ENCODE peak calls at places on chromosome 6, in eight cellular contexts. S is cardiac muscle cell; Z is BJ; B is effector memory CD4-positive, alpha-beta T cell; U is RWPE2; L is fibroblast of pulmonary artery; P is pancreas; N is endodermal cell. D is an unnamed sample.

GRCh38 chr6:26270903-26271639 is 93.9 kb upstream of the BTN3A2 start:
- DNase-seq in S (peak; percentile 90), Z (peak; percentile 61), B (peak; percentile 62), U (peak; percentile 78), L (peak; percentile 91), P (no peak), N (peak; percentile 93), D (no peak)

GRCh38 chr6:110020888-110021287 is 42.8 kb downstream of the GPR6 start:
- DNase-seq in S (no peak), Z (no peak), B (no peak), U (no peak), L (no peak), P (no peak), N (no peak), D (no peak)

GRCh38 chr6:134589512-134589911 is 271.6 kb upstream of the SGK1 start:
- DNase-seq in S (peak; percentile 97), Z (peak; percentile 99), B (no peak), U (peak; percentile 91), L (peak; percentile 99), P (no peak), N (peak; percentile 67), D (no peak)

GRCh38 chr6:99512033-99512432 is 3.2 kb downstream of the USP45 start:
- DNase-seq in S (no peak), Z (no peak), B (no peak), U (no peak), L (peak; percentile 29), P (no peak), N (no peak), D (no peak)

GRCh38 chr6:47521966-47522365 is 44.4 kb downstream of the CD2AP start:
- DNase-seq in S (no peak), Z (no peak), B (no peak), U (no peak), L (no peak), P (no peak), N (no peak), D (no peak)

GRCh38 chr6:136964368-136964767 is 42.3 kb downstream of the SLC35D3 start:
- DNase-seq in S (no peak), Z (no peak), B (no peak), U (no peak), L (no peak), P (no peak), N (no peak), D (no peak)

GRCh38 chr6:131122007-131122406 is 13.3 kb upstream of the AKAP7 start:
- DNase-seq in S (no peak), Z (no peak), B (no peak), U (no peak), L (no peak), P (no peak), N (no peak), D (no peak)

GRCh38 chr6:10368841-10369240 is 46.0 kb downstream of the TFAP2A start:
- DNase-seq in S (no peak), Z (no peak), B (no peak), U (no peak), L (no peak), P (no peak), N (peak; percentile 20), D (no peak)

GRCh38 chr6:72040106-72040505 is 153.8 kb downstream of the RIMS1 start:
- DNase-seq in S (no peak), Z (no peak), B (no peak), U (no peak), L (no peak), P (no peak), N (no peak), D (no peak)

GRCh38 chr6:43838276-43839036 is 68.4 kb downstream of the VEGFA start:
- DNase-seq in S (peak; percentile 87), Z (peak; percentile 26), B (no peak), U (no peak), L (peak; percentile 76), P (peak; percentile 68), N (peak; percentile 83), D (no peak)

GRCh38 chr6:81777586-81778268 is 25.2 kb upstream of the TENT5A start:
- DNase-seq in S (no peak), Z (no peak), B (no peak), U (no peak), L (no peak), P (no peak), N (no peak), D (no peak)

GRCh38 chr6:72911463-72912153 is 289.7 kb downstream of the KCNQ5 start:
- DNase-seq in S (peak; percentile 80), Z (no peak), B (no peak), U (no peak), L (peak; percentile 72), P (no peak), N (no peak), D (no peak)

GRCh38 chr6:26484161-26484560 is 15.9 kb upstream of the BTN1A1 start:
- DNase-seq in S (no peak), Z (no peak), B (no peak), U (no peak), L (no peak), P (no peak), N (no peak), D (no peak)

GRCh38 chr6:137811121-137811911 is 55.7 kb upstream of the TNFAIP3 start:
- DNase-seq in S (peak; percentile 84), Z (peak; percentile 54), B (peak; percentile 74), U (peak; percentile 93), L (peak; percentile 94), P (no peak), N (no peak), D (no peak)

GRCh38 chr6:116371384-116372209 is 850 bp downstream of the DSE start:
- DNase-seq in S (peak; percentile 92), Z (peak; percentile 65), B (peak; percentile 9), U (peak; percentile 93), L (peak; percentile 88), P (peak; percentile 73), N (peak; percentile 92), D (peak; percentile 65)

GRCh38 chr6:402901-403658 is 11.5 kb downstream of the IRF4 start:
- DNase-seq in S (no peak), Z (no peak), B (no peak), U (no peak), L (no peak), P (no peak), N (no peak), D (no peak)

GRCh38 chr6:43840490-43841218 is 70.6 kb downstream of the VEGFA start:
- DNase-seq in S (peak; percentile 16), Z (peak; percentile 36), B (no peak), U (no peak), L (peak; percentile 32), P (no peak), N (no peak), D (no peak)

GRCh38 chr6:34317882-34318491 is 69.2 kb upstream of the SMIM29 start:
- DNase-seq in S (peak; percentile 70), Z (no peak), B (no peak), U (no peak), L (peak; percentile 51), P (no peak), N (no peak), D (no peak)

GRCh38 chr6:34317172-34317477 is 68.3 kb upstream of the SMIM29 start:
- DNase-seq in S (no peak), Z (no peak), B (no peak), U (no peak), L (no peak), P (no peak), N (no peak), D (no peak)

GRCh38 chr6:34315256-34315655 is 66.5 kb upstream of the SMIM29 start:
- DNase-seq in S (no peak), Z (no peak), B (no peak), U (no peak), L (no peak), P (no peak), N (no peak), D (no peak)

GRCh38 chr6:34315780-34316179 is 67.0 kb upstream of the SMIM29 start:
- DNase-seq in S (no peak), Z (no peak), B (no peak), U (no peak), L (no peak), P (no peak), N (no peak), D (no peak)

GRCh38 chr6:34316442-34317171 is 67.8 kb upstream of the SMIM29 start:
- DNase-seq in S (no peak), Z (no peak), B (no peak), U (no peak), L (no peak), P (no peak), N (no peak), D (no peak)
- H3K4me3 ChIP-seq in S (no peak overlapping the region), Z (no peak overlapping the region), B (no peak overlapping the region), U (no peak overlapping the region), L (no peak overlapping the region), P (no peak overlapping the region), N (no peak overlapping the region), D (no peak overlapping the region)

DNA sequence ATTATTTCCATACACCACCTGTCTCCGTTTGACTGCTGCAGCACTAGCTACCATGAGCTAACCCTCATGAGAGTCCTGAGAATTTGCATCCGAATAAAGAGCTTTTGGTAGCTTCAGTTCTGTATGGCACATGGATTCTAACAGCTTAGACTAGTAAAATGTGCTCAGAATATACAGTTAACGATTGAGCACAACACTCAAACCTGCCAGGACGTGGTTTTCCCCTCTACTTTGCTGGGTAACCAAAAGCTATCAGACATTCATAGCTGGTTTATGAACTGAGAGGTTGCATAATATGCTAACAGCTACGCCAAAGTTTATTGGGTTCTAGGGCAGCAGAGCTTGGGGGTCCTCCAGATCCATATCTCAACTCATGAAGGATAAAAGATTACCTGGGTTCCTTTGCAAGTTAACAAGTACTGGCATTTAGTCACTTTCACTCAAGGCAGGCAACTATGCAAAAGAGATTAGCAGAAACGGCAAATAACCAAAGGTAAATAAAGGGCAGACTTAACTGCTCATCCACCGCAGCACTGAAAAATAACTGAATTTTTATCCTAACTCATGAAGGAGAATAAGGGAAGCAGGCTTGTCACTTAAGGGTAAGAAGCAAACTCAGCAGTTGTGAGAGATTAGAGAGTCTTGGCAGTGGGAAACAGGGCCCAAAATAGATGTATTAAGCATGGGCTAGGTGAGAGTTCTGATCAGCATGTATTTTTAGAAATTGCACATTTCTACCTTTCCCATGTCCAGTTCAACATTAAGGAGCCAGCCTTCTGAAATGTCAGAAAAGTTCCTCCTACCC is 29.4 kb downstream of the NUDT3 start:
- DNase-seq in S (no peak), Z (no peak), B (no peak), U (no peak), L (no peak), P (no peak), N (no peak), D (no peak)
- H3K4me3 ChIP-seq in S (no peak overlapping the region), Z (no peak overlapping the region), B (no peak overlapping the region), U (no peak overlapping the region), L (no peak overlapping the region), P (no peak overlapping the region), N (no peak overlapping the region), D (no peak overlapping the region)

DNA sequence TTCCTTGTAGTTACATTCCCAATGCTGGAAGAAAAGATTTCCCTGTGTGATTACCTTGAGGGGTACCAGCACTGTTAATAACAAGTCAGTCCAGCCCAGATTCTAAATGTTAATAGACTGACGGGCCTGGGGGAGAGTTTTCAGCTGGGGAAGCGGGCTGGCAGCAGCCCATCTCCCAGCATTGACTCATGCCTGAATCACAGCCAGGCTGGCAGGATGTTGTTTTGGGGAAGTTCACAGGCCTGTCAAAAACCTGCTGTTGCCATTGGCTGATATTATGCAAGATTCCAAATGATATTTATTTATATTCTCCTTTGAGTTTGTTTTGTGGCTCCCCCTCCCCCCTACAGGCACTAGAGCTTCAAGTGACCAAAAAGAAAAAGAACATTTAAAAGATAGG is 213.9 kb upstream of the CNR1 start:
- DNase-seq in S (peak; percentile 75), Z (no peak), B (no peak), U (peak; percentile 77), L (peak; percentile 82), P (no peak), N (no peak), D (peak; percentile 37)
- H3K4me3 ChIP-seq in S (no peak overlapping the region), Z (no peak overlapping the region), B (no peak overlapping the region), U (no peak overlapping the region), L (no peak overlapping the region), P (no peak overlapping the region), N (no peak overlapping the region), D (no peak overlapping the region)

GRCh38 chr6:2296781-2297180 is 51.4 kb upstream of the GMDS start:
- DNase-seq in S (no peak), Z (no peak), B (no peak), U (no peak), L (no peak), P (no peak), N (peak; percentile 54), D (no peak)
- H3K4me3 ChIP-seq in S (no peak overlapping the region), Z (no peak overlapping the region), B (no peak overlapping the region), U (no peak overlapping the region), L (no peak overlapping the region), P (no peak overlapping the region), N (no peak overlapping the region), D (no peak overlapping the region)